ENCODE peak calls at places on chromosomes 4 and X, in nine cellular contexts. Q is lung, L is left lung, H is fibroblast of lung, U is AG04449, K is HL-60, V is tibial nerve, I is mucosa of descending colon, Y is astrocyte of the cerebellum. W is an unnamed sample.

GRCh38 chr4:76850010-76850441 is 47.9 kb downstream of the SOWAHB start:
- DNase-seq in Q (no peak), L (no peak), H (peak; percentile 88), U (peak; percentile 75), K (no peak), V (no peak), I (no peak), Y (peak; percentile 96), W (peak; percentile 75)

GRCh38 chr4:5884804-5885203 is 8.1 kb downstream of the CRMP1 start:
- DNase-seq in Q (no peak), L (no peak), H (no peak), U (no peak), K (no peak), V (no peak), I (no peak), Y (no peak), W (no peak)

GRCh38 chrX:111322231-111322855 is 52.1 kb upstream of the CAPN6 start:
- DNase-seq in Q (no peak), L (no peak), H (no peak), U (no peak), K (no peak), V (no peak), I (no peak), Y (peak; percentile 19), W (no peak)

GRCh38 chrX:4397471-4397870 is 684.0 kb upstream of the PRKX start:
- DNase-seq in Q (no peak), L (no peak), H (no peak), U (no peak), K (no peak), V (no peak), I (no peak), Y (peak; percentile 0), W (no peak)

GRCh38 chr4:179447308-179447707 is 2005.1 kb upstream of the AGA start:
- DNase-seq in Q (no peak), L (no peak), H (peak; percentile 50), U (no peak), K (no peak), V (no peak), I (no peak), Y (peak; percentile 51), W (no peak)

GRCh38 chr4:176879370-176880116 is 86.8 kb upstream of the VEGFC start:
- DNase-seq in Q (no peak), L (no peak), H (peak; percentile 68), U (no peak), K (no peak), V (no peak), I (no peak), Y (no peak), W (no peak)

GRCh38 chrX:7586126-7586525 is 256.8 kb upstream of the VCX start:
- DNase-seq in Q (no peak), L (no peak), H (peak; percentile 0), U (peak; percentile 0), K (peak; percentile 4), V (no peak), I (peak; percentile 4), Y (peak; percentile 9), W (peak; percentile 1)

GRCh38 chr4:165922747-165923146 is 49.7 kb downstream of the TLL1 start:
- DNase-seq in Q (no peak), L (no peak), H (no peak), U (no peak), K (no peak), V (no peak), I (no peak), Y (no peak), W (no peak)

GRCh38 chr4:69995526-69996016 is at the start of gene STATH:
- DNase-seq in Q (no peak), L (no peak), H (no peak), U (no peak), K (no peak), V (no peak), I (no peak), Y (no peak), W (no peak)

GRCh38 chr4:89056953-89057398 is at the start of gene FAM13A:
- DNase-seq in Q (peak; percentile 80), L (no peak), H (peak; percentile 98), U (peak; percentile 91), K (no peak), V (peak; percentile 92), I (peak; percentile 87), Y (peak; percentile 97), W (peak; percentile 91)

GRCh38 chr4:84177831-84178230 is 321.3 kb downstream of the NKX6-1 start:
- DNase-seq in Q (no peak), L (no peak), H (no peak), U (no peak), K (no peak), V (no peak), I (no peak), Y (no peak), W (no peak)

GRCh38 chrX:151543706-151544105 is 19.8 kb upstream of the PASD1 start:
- DNase-seq in Q (no peak), L (no peak), H (no peak), U (no peak), K (no peak), V (no peak), I (no peak), Y (no peak), W (no peak)

GRCh38 chr4:7518871-7519637 is 84.3 kb upstream of the PSAPL1 start:
- DNase-seq in Q (no peak), L (no peak), H (no peak), U (no peak), K (no peak), V (no peak), I (no peak), Y (no peak), W (no peak)

GRCh38 chrX:150683536-150684146 is 9.6 kb upstream of the MTMR1 start:
- DNase-seq in Q (no peak), L (no peak), H (peak; percentile 49), U (no peak), K (no peak), V (no peak), I (peak; percentile 41), Y (no peak), W (peak; percentile 20)

GRCh38 chr4:40846556-40846955 is 96.8 kb downstream of the NSUN7 start:
- DNase-seq in Q (no peak), L (no peak), H (no peak), U (no peak), K (no peak), V (no peak), I (no peak), Y (no peak), W (no peak)

GRCh38 chrX:44890247-44890646 is 17.3 kb downstream of the KDM6A start:
- DNase-seq in Q (no peak), L (no peak), H (no peak), U (no peak), K (no peak), V (no peak), I (no peak), Y (no peak), W (no peak)

GRCh38 chrX:15507005-15507404 is 6.4 kb downstream of the BMX start:
- DNase-seq in Q (no peak), L (no peak), H (no peak), U (no peak), K (no peak), V (no peak), I (no peak), Y (no peak), W (no peak)

GRCh38 chr4:6953751-6954380 is 44.2 kb downstream of the TBC1D14 start:
- DNase-seq in Q (peak; percentile 75), L (peak; percentile 87), H (peak; percentile 66), U (no peak), K (no peak), V (no peak), I (peak; percentile 93), Y (peak; percentile 11), W (peak; percentile 24)

GRCh38 chr4:184464759-184465454 is 9.4 kb downstream of the IRF2 start:
- DNase-seq in Q (no peak), L (no peak), H (no peak), U (no peak), K (no peak), V (no peak), I (no peak), Y (no peak), W (no peak)

GRCh38 chr4:74114234-74114633 is 15.2 kb upstream of the CXCL2 start:
- DNase-seq in Q (no peak), L (no peak), H (peak; percentile 42), U (peak; percentile 70), K (no peak), V (no peak), I (no peak), Y (no peak), W (no peak)

GRCh38 chr4:100049872-100050271 is 99.8 kb upstream of the H2AZ1 start:
- DNase-seq in Q (no peak), L (no peak), H (no peak), U (no peak), K (no peak), V (no peak), I (no peak), Y (no peak), W (no peak)

GRCh38 chrX:15254852-15255251 is 15.0 kb downstream of the ASB9 start:
- DNase-seq in Q (no peak), L (no peak), H (no peak), U (no peak), K (no peak), V (no peak), I (no peak), Y (no peak), W (no peak)

GRCh38 chr4:186946682-186947294 is 223.1 kb upstream of the FAT1 start:
- DNase-seq in Q (no peak), L (peak; percentile 45), H (no peak), U (no peak), K (no peak), V (no peak), I (peak; percentile 77), Y (no peak), W (no peak)
- TF ChIP-seq CTCF in Q (no peak), L (no peak), H (no peak), U (peak; percentile 43), K (no peak), V (no peak), I (peak; percentile 54), Y (peak; percentile 44), W (peak; percentile 26)

GRCh38 chrX:122626871-122627270 is 557.2 kb upstream of the GRIA3 start:
- DNase-seq in Q (no peak), L (no peak), H (no peak), U (no peak), K (no peak), V (no peak), I (no peak), Y (no peak), W (no peak)
- H3K4me3 ChIP-seq in Q (no peak overlapping the region), L (no peak overlapping the region), H (no peak overlapping the region), U (no peak overlapping the region), K (no peak overlapping the region), V (no peak overlapping the region), I (no peak overlapping the region), Y (no peak overlapping the region), W (no peak overlapping the region)

GRCh38 chrX:50905334-50905733 is 5.2 kb upstream of the BMP15 start:
- DNase-seq in Q (no peak), L (no peak), H (peak; percentile 0), U (no peak), K (no peak), V (no peak), I (peak; percentile 27), Y (no peak), W (no peak)
- TF ChIP-seq CTCF in Q (no peak), L (no peak), H (peak; percentile 9), U (no peak), K (no peak), V (no peak), I (no peak), Y (peak; percentile 15), W (peak; percentile 14)

DNA sequence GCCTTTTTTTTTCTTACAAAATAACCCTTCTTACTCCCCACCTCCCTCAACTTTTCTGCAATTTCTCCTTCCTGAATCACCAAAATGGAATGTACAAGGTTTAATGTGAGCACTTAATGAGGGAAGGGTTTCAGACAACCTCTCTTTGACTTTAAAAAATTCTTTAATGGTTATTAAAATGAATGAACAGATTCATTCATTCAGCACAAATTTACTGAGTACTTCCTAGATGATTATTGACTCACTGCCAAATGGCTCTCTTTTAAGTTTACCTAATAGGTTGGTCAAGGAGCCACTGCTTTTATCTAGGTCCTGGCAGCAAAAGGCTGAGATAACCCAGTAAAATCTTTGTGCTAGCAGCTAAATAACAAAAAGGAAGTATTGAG is 904 bp upstream of the AADAT start:
- DNase-seq in Q (no peak), L (no peak), H (no peak), U (no peak), K (no peak), V (no peak), I (no peak), Y (peak; percentile 5), W (no peak)
- H3K4me3 ChIP-seq in Q (no peak overlapping the region), L (peak overlapping the region; percentile 48), H (no peak overlapping the region), U (peak overlapping the region; percentile 78), K (no peak overlapping the region), V (no peak overlapping the region), I (no peak overlapping the region), Y (peak overlapping the region; percentile 52), W (peak overlapping the region; percentile 87)

W was measured in HFF-Myc.